ENCODE peak calls at places on chromosomes 6 and 20, in eight cellular contexts. K is cardiac muscle cell, N is IMR-90, D is esophagus squamous epithelium, S is WERI-Rb-1, E is retinal pigment epithelial cell, G is mammary epithelial cell, F is upper lobe of left lung. O is an unnamed sample.

GRCh38 chr6:39178804-39179203 is 50.5 kb downstream of the KCNK5 start:
- DNase-seq in K (no peak), N (no peak), D (no peak), S (no peak), E (no peak), G (no peak), F (no peak), O (no peak)

GRCh38 chr6:126963077-126963809 is 155.2 kb upstream of the RSPO3 start:
- DNase-seq in K (no peak), N (no peak), D (no peak), S (no peak), E (no peak), G (no peak), F (no peak), O (no peak)

GRCh38 chr20:62368629-62369507 is 1.8 kb upstream of the LAMA5 start:
- DNase-seq in K (peak), N (peak), D (no peak), S (peak), E (peak), G (peak), F (peak), O (peak)

GRCh38 chr6:143243786-143244185 is 183.1 kb downstream of the AIG1 start:
- DNase-seq in K (no peak), N (no peak), D (no peak), S (no peak), E (no peak), G (no peak), F (no peak), O (no peak)

GRCh38 chr6:27893836-27894807 is 18.1 kb downstream of the OR2B2 start:
- DNase-seq in K (peak), N (peak), D (peak), S (peak), E (peak), G (peak), F (peak), O (peak)

GRCh38 chr6:125748534-125749111 is 809 bp upstream of the HEY2 start:
- DNase-seq in K (peak), N (peak), D (no peak), S (no peak), E (no peak), G (peak), F (no peak), O (peak)

GRCh38 chr20:45433316-45433715 is 17.4 kb downstream of the PIGT start:
- DNase-seq in K (peak), N (peak), D (no peak), S (no peak), E (peak), G (peak), F (no peak), O (peak)

GRCh38 chr20:64254571-64255360 is 782 bp upstream of the PCMTD2 start:
- DNase-seq in K (no peak), N (no peak), D (no peak), S (no peak), E (no peak), G (no peak), F (peak), O (peak)

GRCh38 chr6:148723484-148723883 is 23.3 kb upstream of the UST start:
- DNase-seq in K (peak), N (peak), D (no peak), S (no peak), E (peak), G (peak), F (no peak), O (peak)

GRCh38 chr6:52500268-52501129 is 76.4 kb downstream of the TRAM2 start:
- DNase-seq in K (no peak), N (no peak), D (no peak), S (no peak), E (no peak), G (no peak), F (no peak), O (no peak)

GRCh38 chr6:139757766-139758655 is 383.6 kb upstream of the CITED2 start:
- DNase-seq in K (peak), N (peak), D (no peak), S (no peak), E (no peak), G (no peak), F (no peak), O (peak)

GRCh38 chr20:23446505-23446904 is 6.2 kb downstream of the CST11 start:
- DNase-seq in K (peak), N (peak), D (no peak), S (peak), E (no peak), G (no peak), F (peak), O (peak)

GRCh38 chr20:17406191-17406590 is 125.0 kb downstream of the BFSP1 start:
- DNase-seq in K (no peak), N (no peak), D (no peak), S (no peak), E (no peak), G (no peak), F (no peak), O (no peak)

GRCh38 chr20:25054995-25055629 is 2.8 kb downstream of the ACSS1 start:
- DNase-seq in K (peak), N (peak), D (no peak), S (no peak), E (no peak), G (no peak), F (no peak), O (peak)

GRCh38 chr20:10329387-10330005 is 104.5 kb downstream of the MKKS start:
- DNase-seq in K (no peak), N (no peak), D (no peak), S (no peak), E (no peak), G (no peak), F (no peak), O (peak)

GRCh38 chr6:149436647-149437046 is 36.6 kb downstream of the SUMO4 start:
- DNase-seq in K (no peak), N (no peak), D (no peak), S (no peak), E (no peak), G (no peak), F (peak), O (no peak)

GRCh38 chr6:156780117-156780641 is 3.0 kb downstream of the ARID1B start:
- DNase-seq in K (peak), N (peak), D (no peak), S (peak), E (peak), G (peak), F (no peak), O (peak)

GRCh38 chr20:9515761-9516657 is 1.6 kb downstream of the LAMP5 start:
- DNase-seq in K (peak), N (no peak), D (no peak), S (no peak), E (no peak), G (no peak), F (peak), O (peak)

GRCh38 chr6:118372413-118372812 is 175.7 kb upstream of the PLN start:
- DNase-seq in K (peak), N (peak), D (no peak), S (peak), E (peak), G (peak), F (no peak), O (peak)

GRCh38 chr6:157406666-157407065 is 25.7 kb downstream of the ZDHHC14 start:
- DNase-seq in K (no peak), N (no peak), D (no peak), S (no peak), E (no peak), G (no peak), F (no peak), O (no peak)

GRCh38 chr6:24935753-24936152 is at the start of gene RIPOR2:
- DNase-seq in K (no peak), N (no peak), D (peak), S (no peak), E (no peak), G (no peak), F (peak), O (no peak)

GRCh38 chr20:58424218-58424617 is 35.2 kb downstream of the VAPB start:
- DNase-seq in K (no peak), N (no peak), D (no peak), S (no peak), E (no peak), G (no peak), F (no peak), O (no peak)

GRCh38 chr6:68059894-68060293 is 575.2 kb upstream of the ADGRB3 start:
- DNase-seq in K (peak), N (no peak), D (no peak), S (no peak), E (no peak), G (no peak), F (no peak), O (no peak)

GRCh38 chr6:133889557-133890301 is 816 bp downstream of the TCF21 start:
- DNase-seq in K (peak), N (peak), D (no peak), S (no peak), E (no peak), G (no peak), F (peak), O (no peak)

GRCh38 chr6:20154778-20155177 is 57.5 kb downstream of the MBOAT1 start:
- DNase-seq in K (no peak), N (no peak), D (no peak), S (no peak), E (no peak), G (no peak), F (no peak), O (no peak)

GRCh38 chr6:20158691-20159090 is 53.6 kb downstream of the MBOAT1 start:
- DNase-seq in K (no peak), N (no peak), D (no peak), S (no peak), E (no peak), G (no peak), F (no peak), O (no peak)

GRCh38 chr6:20148433-20148832 is 63.8 kb downstream of the MBOAT1 start:
- DNase-seq in K (no peak), N (no peak), D (no peak), S (no peak), E (no peak), G (no peak), F (no peak), O (no peak)

GRCh38 chr6:20156824-20157223 is 55.4 kb downstream of the MBOAT1 start:
- DNase-seq in K (no peak), N (no peak), D (no peak), S (no peak), E (no peak), G (no peak), F (no peak), O (no peak)

GRCh38 chr6:20153194-20153593 is 59.1 kb downstream of the MBOAT1 start:
- DNase-seq in K (no peak), N (no peak), D (no peak), S (no peak), E (no peak), G (no peak), F (no peak), O (no peak)
- H3K4me3 ChIP-seq in K (no peak), N (no peak), D (no peak), S (no peak), E (no peak), G (no peak), F (no peak), O (no peak)

DNA sequence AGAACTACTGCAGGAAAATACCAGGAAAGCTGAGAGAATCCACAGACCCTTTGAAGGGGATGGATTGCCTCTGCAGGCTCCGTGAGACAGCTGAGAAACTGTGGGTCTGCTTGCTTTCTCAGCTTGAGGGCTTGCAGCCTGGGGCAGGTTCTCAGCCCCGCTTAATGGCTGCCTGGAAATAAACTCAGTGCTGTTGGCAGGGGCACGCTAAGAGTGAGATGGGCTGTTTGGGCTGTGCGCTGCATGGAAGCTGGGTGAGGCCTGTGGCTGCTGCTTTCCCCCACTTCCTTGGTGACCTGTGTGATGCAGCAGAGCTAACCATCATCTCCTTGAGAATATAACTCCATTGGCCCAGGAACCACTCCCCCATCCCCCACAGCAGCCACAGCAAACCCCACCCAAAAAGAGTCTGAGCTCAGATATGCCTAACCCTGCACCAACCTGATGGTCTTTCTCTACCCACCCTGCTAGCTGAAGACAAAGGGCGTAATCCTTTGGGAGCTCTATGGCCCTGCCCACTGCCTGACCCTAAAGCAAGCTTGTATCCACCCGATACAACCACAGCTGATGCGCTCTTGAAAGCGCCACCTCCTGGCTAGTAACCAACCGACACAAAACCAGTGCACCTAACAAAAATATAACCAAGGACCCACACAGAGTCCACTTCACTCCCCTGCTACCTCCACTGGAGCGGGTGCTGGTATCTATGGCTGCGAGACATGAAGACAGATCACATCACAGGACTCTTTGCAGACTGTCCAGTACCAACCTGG is 800.6 kb upstream of the MAP3K7 start:
- DNase-seq in K (no peak), N (no peak), D (no peak), S (no peak), E (no peak), G (no peak), F (no peak), O (no peak)
- TF ChIP-seq CTCF in K (no peak), N (no peak), D (no peak), S (no peak), E (no peak), G (no peak), F (no peak), O (no peak)

GRCh38 chr6:108563292-108563691 is 2.6 kb downstream of the FOXO3 start:
- DNase-seq in K (no peak), N (no peak), D (no peak), S (no peak), E (no peak), G (no peak), F (no peak), O (no peak)

GRCh38 chr6:108565091-108565766 is 4.5 kb downstream of the FOXO3 start:
- DNase-seq in K (no peak), N (no peak), D (no peak), S (no peak), E (no peak), G (peak), F (no peak), O (no peak)

GRCh38 chr6:108565893-108566292 is 5.2 kb downstream of the FOXO3 start:
- DNase-seq in K (peak), N (peak), D (no peak), S (no peak), E (no peak), G (peak), F (no peak), O (peak)

GRCh38 chr6:108562503-108562993 is 1.8 kb downstream of the FOXO3 start:
- DNase-seq in K (peak), N (peak), D (no peak), S (peak), E (no peak), G (peak), F (peak), O (peak)

GRCh38 chr6:108564178-108564577 is 3.5 kb downstream of the FOXO3 start:
- DNase-seq in K (peak), N (peak), D (no peak), S (no peak), E (no peak), G (peak), F (no peak), O (peak)
- H3K4me3 ChIP-seq in K (no peak), N (no peak), D (no peak), S (no peak), E (peak), G (no peak), F (no peak), O (peak)

DNA sequence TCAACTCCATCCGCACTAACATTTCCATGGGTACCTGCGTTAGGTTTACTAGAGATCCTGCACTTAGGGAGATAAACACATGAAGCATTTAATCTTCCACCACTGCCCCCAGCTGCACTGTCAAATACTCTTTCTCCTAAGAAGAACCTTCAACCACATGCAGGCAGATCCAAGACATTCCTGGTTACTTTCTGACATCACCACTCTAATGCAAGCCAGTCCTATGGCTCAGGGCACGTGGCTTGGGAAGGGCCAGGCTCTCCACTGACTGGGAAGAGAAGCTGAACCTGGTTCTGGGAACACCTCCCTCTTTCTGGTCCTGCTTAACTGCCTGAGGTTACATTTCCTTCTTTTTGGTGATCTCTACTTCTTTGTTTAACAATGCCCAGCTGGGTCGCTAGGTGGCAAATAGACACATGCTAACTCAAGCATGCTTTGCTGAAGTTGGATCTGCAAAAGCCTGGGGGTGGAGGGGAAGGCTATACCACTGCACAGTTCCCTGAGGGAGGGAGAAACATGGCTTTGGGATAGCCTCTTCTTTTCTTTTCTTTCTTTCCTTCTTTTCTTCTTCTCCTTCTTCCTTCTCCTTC is 249.8 kb downstream of the GMDS start:
- DNase-seq in K (peak), N (peak), D (no peak), S (no peak), E (no peak), G (no peak), F (no peak), O (peak)
- TF ChIP-seq CTCF in K (no peak), N (no peak), D (no peak), S (no peak), E (no peak), G (peak), F (no peak), O (no peak)

GRCh38 chr6:45533394-45533793 is 155.7 kb upstream of the SUPT3H start:
- DNase-seq in K (peak), N (peak), D (no peak), S (no peak), E (no peak), G (no peak), F (no peak), O (no peak)
- H3K4me3 ChIP-seq in K (no peak), N (peak), D (peak), S (no peak), E (no peak), G (no peak), F (no peak), O (no peak)

DNA sequence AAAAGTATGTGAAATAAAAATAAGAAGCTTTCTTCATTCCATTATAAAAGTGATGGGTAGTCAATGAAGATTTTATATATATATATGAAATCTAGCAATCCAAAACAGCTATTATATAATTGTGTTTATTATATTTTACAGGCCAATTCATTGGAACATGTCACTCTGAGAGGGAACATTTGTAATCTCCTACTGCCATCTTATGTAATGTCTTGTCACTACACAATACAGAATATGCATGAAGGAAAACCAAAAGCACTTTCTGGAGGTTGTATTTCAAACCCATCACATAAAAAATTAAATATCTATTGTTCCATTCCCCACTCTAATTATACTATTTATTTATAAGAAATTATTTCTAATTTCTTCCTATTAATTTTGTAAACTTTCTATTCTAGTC is 31.5 kb upstream of the IRAK1BP1 start:
- DNase-seq in K (peak), N (peak), D (no peak), S (no peak), E (no peak), G (peak), F (no peak), O (peak)
- TF ChIP-seq CTCF in K (peak), N (peak), D (no peak), S (peak), E (no peak), G (peak), F (no peak), O (peak)

DNA sequence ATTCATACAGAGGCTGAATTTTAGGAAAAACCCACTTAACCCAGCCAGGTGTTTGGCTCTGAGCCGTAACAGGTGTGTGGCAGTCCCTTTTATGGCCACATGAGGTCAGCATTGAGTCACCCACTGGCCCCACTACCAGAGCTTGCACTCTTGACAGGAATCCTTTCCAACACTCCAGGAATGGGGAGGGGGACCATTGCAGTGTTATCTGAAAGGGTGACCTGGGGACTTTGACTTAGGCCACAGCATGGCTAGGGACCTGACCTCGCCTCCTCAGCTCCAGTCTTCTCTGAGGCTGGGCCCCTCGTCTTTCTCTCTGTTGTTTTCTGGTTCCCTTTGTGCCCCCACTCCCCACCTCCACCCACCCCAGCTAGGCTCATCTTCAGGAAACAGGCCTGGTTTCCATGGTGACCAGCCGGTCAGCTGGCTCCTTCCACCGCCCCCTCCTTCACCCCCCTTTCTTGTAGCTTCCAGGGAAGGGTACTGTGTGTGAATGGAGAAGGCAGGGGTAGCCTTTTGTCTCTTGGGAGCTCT is 2.1 kb upstream of the TMEM151B start:
- DNase-seq in K (peak), N (peak), D (no peak), S (peak), E (no peak), G (peak), F (no peak), O (peak)
- H3K4me3 ChIP-seq in K (no peak), N (no peak), D (no peak), S (no peak), E (no peak), G (no peak), F (no peak), O (no peak)

O was measured in fibroblast of mammary gland.